ENCODE peak calls at places on chromosome X, in four cellular contexts. One of them, this sample, is unnamed.

GRCh38 chrX:113033966-113034680 is 193.5 kb upstream of the AMOT start:
- DNase-seq in renal cortical epithelial cell: no peak
- DNase-seq in NCI-H446: no peak
- DNase-seq in mesendoderm: no peak
- DNase-seq in this sample: no peak

GRCh38 chrX:119954374-119954773 is 10.8 kb upstream of the NKAP start:
- DNase-seq in renal cortical epithelial cell: no peak
- DNase-seq in NCI-H446: no peak
- DNase-seq in mesendoderm: no peak
- DNase-seq in this sample: no peak

GRCh38 chrX:24396930-24397277 is 36.5 kb downstream of the SUPT20HL1 start:
- DNase-seq in renal cortical epithelial cell: no peak
- DNase-seq in NCI-H446: no peak
- DNase-seq in mesendoderm: no peak
- DNase-seq in this sample: no peak

GRCh38 chrX:108736509-108737479 is at the start of gene IRS4:
- DNase-seq in renal cortical epithelial cell: peak
- DNase-seq in NCI-H446: no peak
- DNase-seq in mesendoderm: peak
- DNase-seq in this sample: peak

GRCh38 chrX:75107863-75108509 is 48.1 kb downstream of the ABCB7 start:
- DNase-seq in renal cortical epithelial cell: peak
- DNase-seq in NCI-H446: no peak
- DNase-seq in mesendoderm: peak
- DNase-seq in this sample: peak

GRCh38 chrX:80216086-80216485 is 201.5 kb downstream of the TBX22 start:
- DNase-seq in renal cortical epithelial cell: peak
- DNase-seq in NCI-H446: no peak
- DNase-seq in mesendoderm: no peak
- DNase-seq in this sample: no peak

GRCh38 chrX:77014655-77015377 is 432.4 kb upstream of the FGF16 start:
- DNase-seq in renal cortical epithelial cell: no peak
- DNase-seq in NCI-H446: no peak
- DNase-seq in mesendoderm: peak
- DNase-seq in this sample: peak

GRCh38 chrX:85627363-85627762 is 247.9 kb upstream of the POF1B start:
- DNase-seq in renal cortical epithelial cell: no peak
- DNase-seq in NCI-H446: peak
- DNase-seq in mesendoderm: peak
- DNase-seq in this sample: no peak

GRCh38 chrX:48493890-48494364 is 14.9 kb upstream of the PORCN start:
- DNase-seq in renal cortical epithelial cell: peak
- DNase-seq in NCI-H446: no peak
- DNase-seq in mesendoderm: peak
- DNase-seq in this sample: peak

GRCh38 chrX:16671005-16671404 is 21.0 kb downstream of the S100G start:
- DNase-seq in renal cortical epithelial cell: peak
- DNase-seq in NCI-H446: no peak
- DNase-seq in mesendoderm: peak
- DNase-seq in this sample: peak

GRCh38 chrX:39903343-39903742 is 194.4 kb downstream of the BCOR start:
- DNase-seq in renal cortical epithelial cell: peak
- DNase-seq in NCI-H446: no peak
- DNase-seq in mesendoderm: no peak
- DNase-seq in this sample: no peak

GRCh38 chrX:19571708-19572107 is 56.4 kb upstream of the MAP3K15 start:
- DNase-seq in renal cortical epithelial cell: no peak
- DNase-seq in NCI-H446: no peak
- DNase-seq in mesendoderm: no peak
- DNase-seq in this sample: no peak

GRCh38 chrX:77597090-77597489 is 149.9 kb downstream of the FGF16 start:
- DNase-seq in renal cortical epithelial cell: peak
- DNase-seq in NCI-H446: no peak
- DNase-seq in mesendoderm: peak
- DNase-seq in this sample: no peak

GRCh38 chrX:73447311-73447794 is 500 bp downstream of the CDX4 start:
- DNase-seq in renal cortical epithelial cell: no peak
- DNase-seq in NCI-H446: no peak
- DNase-seq in mesendoderm: peak
- DNase-seq in this sample: peak

GRCh38 chrX:44943007-44943406 is 70.0 kb downstream of the KDM6A start:
- DNase-seq in renal cortical epithelial cell: no peak
- DNase-seq in NCI-H446: no peak
- DNase-seq in mesendoderm: no peak
- DNase-seq in this sample: no peak

GRCh38 chrX:34655496-34656258 is 1.4 kb downstream of the TMEM47 start:
- DNase-seq in renal cortical epithelial cell: peak
- DNase-seq in NCI-H446: no peak
- DNase-seq in mesendoderm: peak
- DNase-seq in this sample: peak

GRCh38 chrX:80808160-80808735 is 1.4 kb downstream of the BRWD3 start:
- DNase-seq in renal cortical epithelial cell: peak
- DNase-seq in NCI-H446: peak
- DNase-seq in mesendoderm: peak
- DNase-seq in this sample: peak